ENCODE peak calls at places on chromosome 1, in six cellular contexts. One of them, this sample, is unnamed.

GRCh38 chr1:25572708-25573590 is 29.5 kb downstream of the LDLRAP1 start:
- DNase-seq in stimulated activated naive CD8-positive, alpha-beta T cell treated with anti-CD3 and anti-CD28 coated beads, Interleukin-15, Interleukin-2, amounts not matched to agents 100 U/mL and 50 U/mL, for 24 hours: peak
- DNase-seq in T-cell: peak
- DNase-seq in H54: peak
- DNase-seq in fibroblast of lung: peak
- DNase-seq in islet precursor cell: peak
- DNase-seq in this sample: peak

GRCh38 chr1:196136396-196136795 is 471.8 kb downstream of the KCNT2 start:
- DNase-seq in islet precursor cell: no peak
- DNase-seq in H54: no peak
- DNase-seq in T-cell: no peak
- DNase-seq in fibroblast of lung: no peak
- DNase-seq in stimulated activated naive CD8-positive, alpha-beta T cell treated with anti-CD3 and anti-CD28 coated beads, Interleukin-15, Interleukin-2, amounts not matched to agents 100 U/mL and 50 U/mL, for 24 hours: no peak
- DNase-seq in this sample: no peak

GRCh38 chr1:110035236-110035752 is 870 bp downstream of the STRIP1 start:
- DNase-seq in islet precursor cell: no peak
- DNase-seq in stimulated activated naive CD8-positive, alpha-beta T cell treated with anti-CD3 and anti-CD28 coated beads, Interleukin-15, Interleukin-2, amounts not matched to agents 100 U/mL and 50 U/mL, for 24 hours: no peak
- DNase-seq in H54: no peak
- DNase-seq in fibroblast of lung: no peak
- DNase-seq in T-cell: no peak
- DNase-seq in this sample: no peak

GRCh38 chr1:56570924-56571372 is 8.4 kb downstream of the PLPP3 start:
- DNase-seq in H54: no peak
- DNase-seq in T-cell: no peak
- DNase-seq in stimulated activated naive CD8-positive, alpha-beta T cell treated with anti-CD3 and anti-CD28 coated beads, Interleukin-15, Interleukin-2, amounts not matched to agents 100 U/mL and 50 U/mL, for 24 hours: no peak
- DNase-seq in islet precursor cell: no peak
- DNase-seq in fibroblast of lung: no peak
- DNase-seq in this sample: no peak

GRCh38 chr1:175599212-175599681 is 144.1 kb downstream of the TNR start:
- DNase-seq in stimulated activated naive CD8-positive, alpha-beta T cell treated with anti-CD3 and anti-CD28 coated beads, Interleukin-15, Interleukin-2, amounts not matched to agents 100 U/mL and 50 U/mL, for 24 hours: peak
- DNase-seq in T-cell: no peak
- DNase-seq in H54: no peak
- DNase-seq in fibroblast of lung: no peak
- DNase-seq in islet precursor cell: peak
- DNase-seq in this sample: peak

GRCh38 chr1:3716351-3716750 is 35.9 kb upstream of the CCDC27 start:
- DNase-seq in fibroblast of lung: no peak
- DNase-seq in stimulated activated naive CD8-positive, alpha-beta T cell treated with anti-CD3 and anti-CD28 coated beads, Interleukin-15, Interleukin-2, amounts not matched to agents 100 U/mL and 50 U/mL, for 24 hours: no peak
- DNase-seq in H54: no peak
- DNase-seq in islet precursor cell: no peak
- DNase-seq in T-cell: no peak
- DNase-seq in this sample: no peak

GRCh38 chr1:25048728-25049127 is 118.7 kb upstream of the RUNX3 start:
- DNase-seq in fibroblast of lung: no peak
- DNase-seq in T-cell: no peak
- DNase-seq in H54: no peak
- DNase-seq in stimulated activated naive CD8-positive, alpha-beta T cell treated with anti-CD3 and anti-CD28 coated beads, Interleukin-15, Interleukin-2, amounts not matched to agents 100 U/mL and 50 U/mL, for 24 hours: no peak
- DNase-seq in islet precursor cell: no peak
- DNase-seq in this sample: no peak

GRCh38 chr1:67931198-67931597 is 97.9 kb upstream of the GNG12 start:
- DNase-seq in T-cell: no peak
- DNase-seq in stimulated activated naive CD8-positive, alpha-beta T cell treated with anti-CD3 and anti-CD28 coated beads, Interleukin-15, Interleukin-2, amounts not matched to agents 100 U/mL and 50 U/mL, for 24 hours: no peak
- DNase-seq in islet precursor cell: no peak
- DNase-seq in H54: no peak
- DNase-seq in fibroblast of lung: no peak
- DNase-seq in this sample: no peak

GRCh38 chr1:207858271-207858670 is 52.7 kb downstream of the CD34 start:
- DNase-seq in H54: no peak
- DNase-seq in fibroblast of lung: no peak
- DNase-seq in islet precursor cell: no peak
- DNase-seq in stimulated activated naive CD8-positive, alpha-beta T cell treated with anti-CD3 and anti-CD28 coated beads, Interleukin-15, Interleukin-2, amounts not matched to agents 100 U/mL and 50 U/mL, for 24 hours: no peak
- DNase-seq in T-cell: no peak
- DNase-seq in this sample: no peak

GRCh38 chr1:211305044-211305443 is 21.6 kb upstream of the TRAF5 start:
- DNase-seq in H54: no peak
- DNase-seq in T-cell: no peak
- DNase-seq in fibroblast of lung: no peak
- DNase-seq in islet precursor cell: no peak
- DNase-seq in stimulated activated naive CD8-positive, alpha-beta T cell treated with anti-CD3 and anti-CD28 coated beads, Interleukin-15, Interleukin-2, amounts not matched to agents 100 U/mL and 50 U/mL, for 24 hours: peak
- DNase-seq in this sample: no peak

GRCh38 chr1:204506969-204507316 is 9.3 kb upstream of the MDM4 start:
- DNase-seq in T-cell: peak
- DNase-seq in islet precursor cell: peak
- DNase-seq in stimulated activated naive CD8-positive, alpha-beta T cell treated with anti-CD3 and anti-CD28 coated beads, Interleukin-15, Interleukin-2, amounts not matched to agents 100 U/mL and 50 U/mL, for 24 hours: peak
- DNase-seq in H54: no peak
- DNase-seq in fibroblast of lung: peak
- DNase-seq in this sample: peak

GRCh38 chr1:247303211-247303610 is 28.5 kb downstream of the ZNF496 start:
- DNase-seq in T-cell: no peak
- DNase-seq in fibroblast of lung: no peak
- DNase-seq in stimulated activated naive CD8-positive, alpha-beta T cell treated with anti-CD3 and anti-CD28 coated beads, Interleukin-15, Interleukin-2, amounts not matched to agents 100 U/mL and 50 U/mL, for 24 hours: no peak
- DNase-seq in H54: no peak
- DNase-seq in islet precursor cell: no peak
- DNase-seq in this sample: no peak

GRCh38 chr1:75423616-75424015 is 187.3 kb downstream of the SLC44A5 start:
- DNase-seq in fibroblast of lung: no peak
- DNase-seq in stimulated activated naive CD8-positive, alpha-beta T cell treated with anti-CD3 and anti-CD28 coated beads, Interleukin-15, Interleukin-2, amounts not matched to agents 100 U/mL and 50 U/mL, for 24 hours: no peak
- DNase-seq in T-cell: no peak
- DNase-seq in H54: no peak
- DNase-seq in islet precursor cell: peak
- DNase-seq in this sample: no peak

GRCh38 chr1:186708578-186709203 is 28.5 kb upstream of the PTGS2 start:
- DNase-seq in T-cell: no peak
- DNase-seq in fibroblast of lung: peak
- DNase-seq in islet precursor cell: no peak
- DNase-seq in H54: no peak
- DNase-seq in stimulated activated naive CD8-positive, alpha-beta T cell treated with anti-CD3 and anti-CD28 coated beads, Interleukin-15, Interleukin-2, amounts not matched to agents 100 U/mL and 50 U/mL, for 24 hours: no peak
- DNase-seq in this sample: no peak

GRCh38 chr1:50129201-50129600 is 20.5 kb downstream of the ELAVL4 start:
- DNase-seq in fibroblast of lung: no peak
- DNase-seq in H54: no peak
- DNase-seq in islet precursor cell: no peak
- DNase-seq in T-cell: no peak
- DNase-seq in stimulated activated naive CD8-positive, alpha-beta T cell treated with anti-CD3 and anti-CD28 coated beads, Interleukin-15, Interleukin-2, amounts not matched to agents 100 U/mL and 50 U/mL, for 24 hours: no peak
- DNase-seq in this sample: no peak

GRCh38 chr1:13809461-13810159 is 109.6 kb downstream of the PRDM2 start:
- DNase-seq in T-cell: no peak
- DNase-seq in H54: no peak
- DNase-seq in stimulated activated naive CD8-positive, alpha-beta T cell treated with anti-CD3 and anti-CD28 coated beads, Interleukin-15, Interleukin-2, amounts not matched to agents 100 U/mL and 50 U/mL, for 24 hours: peak
- DNase-seq in islet precursor cell: no peak
- DNase-seq in fibroblast of lung: no peak
- DNase-seq in this sample: peak

GRCh38 chr1:36829066-36829465 is 205.2 kb downstream of the GRIK3 start:
- DNase-seq in T-cell: no peak
- DNase-seq in fibroblast of lung: no peak
- DNase-seq in islet precursor cell: no peak
- DNase-seq in H54: no peak
- DNase-seq in stimulated activated naive CD8-positive, alpha-beta T cell treated with anti-CD3 and anti-CD28 coated beads, Interleukin-15, Interleukin-2, amounts not matched to agents 100 U/mL and 50 U/mL, for 24 hours: no peak
- DNase-seq in this sample: no peak

This sample was measured in NK-92 treated with Interleukin-12 subunit alpha and Interleukin-12 subunit beta, amount 100 ng/mL, for 24 hours.